ENCODE peak calls at places on chromosome 14, in four cellular contexts. J is HepG2, K is suprapubic skin, L is uterus. H is an unnamed sample.

GRCh38 chr14:92603309-92604257 is 90.0 kb downstream of the RIN3 start:
- DNase-seq in K (no peak), L (no peak), J (no peak), H (no peak)

GRCh38 chr14:102499401-102500189 is 10.0 kb downstream of the ANKRD9 start:
- DNase-seq in L (no peak), J (no peak), K (no peak), H (no peak)

GRCh38 chr14:106738075-106738474 is 1211.7 kb downstream of the TMEM121 start:
- DNase-seq in K (no peak), L (no peak), J (no peak), H (no peak)

GRCh38 chr14:35932659-35933159 is 106.6 kb downstream of the BRMS1L start:
- DNase-seq in K (no peak), L (no peak), J (no peak), H (no peak)

GRCh38 chr14:68394719-68395117 is 398.1 kb downstream of the ZFP36L1 start:
- DNase-seq in J (no peak), L (no peak), K (no peak), H (no peak)

GRCh38 chr14:86626530-86626929 is 1096.6 kb downstream of the FLRT2 start:
- DNase-seq in L (no peak), J (no peak), K (no peak), H (no peak)

GRCh38 chr14:96978525-96979272 is 181.5 kb downstream of the VRK1 start:
- DNase-seq in K (no peak), L (no peak), J (no peak), H (no peak)

GRCh38 chr14:99910337-99911268 is 117.4 kb downstream of the EML1 start:
- DNase-seq in L (no peak), J (peak), K (no peak), H (no peak)

GRCh38 chr14:30854492-30854891 is 19.9 kb upstream of the COCH start:
- DNase-seq in L (no peak), J (no peak), K (no peak), H (no peak)

GRCh38 chr14:89672636-89673279 is 255.7 kb upstream of the FOXN3 start:
- DNase-seq in L (no peak), J (peak), K (no peak), H (peak)

GRCh38 chr14:65958664-65959562 is 527.3 kb upstream of the CCDC196 start:
- DNase-seq in K (no peak), J (peak), L (no peak), H (peak)

GRCh38 chr14:58731465-58732330 is 93.9 kb downstream of the DACT1 start:
- DNase-seq in L (no peak), K (no peak), J (no peak), H (no peak)

GRCh38 chr14:100649173-100649519 is 61.9 kb upstream of the BEGAIN start:
- DNase-seq in K (no peak), J (no peak), L (no peak), H (peak)

GRCh38 chr14:75369506-75369905 is 58.3 kb upstream of the JDP2 start:
- DNase-seq in L (no peak), J (no peak), K (no peak), H (peak)

GRCh38 chr14:68544150-68544892 is 248.5 kb downstream of the ZFP36L1 start:
- DNase-seq in L (peak), K (peak), J (no peak), H (no peak)

GRCh38 chr14:101363880-101364391 is 197.4 kb upstream of the DIO3 start:
- DNase-seq in K (no peak), L (no peak), J (no peak), H (no peak)

GRCh38 chr14:103110681-103111296 is 12.5 kb upstream of the TNFAIP2 start:
- DNase-seq in K (no peak), J (no peak), L (no peak), H (no peak)

GRCh38 chr14:29681308-29681707 is 246.3 kb downstream of the PRKD1 start:
- DNase-seq in L (no peak), K (no peak), J (no peak), H (no peak)

GRCh38 chr14:62146014-62146413 is 383.8 kb downstream of the SNAPC1 start:
- DNase-seq in L (no peak), K (no peak), J (no peak), H (no peak)

GRCh38 chr14:66074546-66074945 is 411.6 kb upstream of the CCDC196 start:
- DNase-seq in K (no peak), J (no peak), L (no peak), H (no peak)

GRCh38 chr14:65377576-65377975 is 35.0 kb upstream of the FUT8 start:
- DNase-seq in J (no peak), L (peak), K (no peak), H (no peak)

GRCh38 chr14:52077261-52077984 is 8.6 kb upstream of the NID2 start:
- DNase-seq in K (no peak), J (no peak), L (no peak), H (no peak)

GRCh38 chr14:41825622-41826021 is 218.9 kb downstream of the LRFN5 start:
- DNase-seq in K (no peak), J (no peak), L (no peak), H (no peak)

GRCh38 chr14:54512393-54512792 is 2.7 kb downstream of the CGRRF1 start:
- DNase-seq in L (no peak), K (no peak), J (no peak), H (no peak)

DNA sequence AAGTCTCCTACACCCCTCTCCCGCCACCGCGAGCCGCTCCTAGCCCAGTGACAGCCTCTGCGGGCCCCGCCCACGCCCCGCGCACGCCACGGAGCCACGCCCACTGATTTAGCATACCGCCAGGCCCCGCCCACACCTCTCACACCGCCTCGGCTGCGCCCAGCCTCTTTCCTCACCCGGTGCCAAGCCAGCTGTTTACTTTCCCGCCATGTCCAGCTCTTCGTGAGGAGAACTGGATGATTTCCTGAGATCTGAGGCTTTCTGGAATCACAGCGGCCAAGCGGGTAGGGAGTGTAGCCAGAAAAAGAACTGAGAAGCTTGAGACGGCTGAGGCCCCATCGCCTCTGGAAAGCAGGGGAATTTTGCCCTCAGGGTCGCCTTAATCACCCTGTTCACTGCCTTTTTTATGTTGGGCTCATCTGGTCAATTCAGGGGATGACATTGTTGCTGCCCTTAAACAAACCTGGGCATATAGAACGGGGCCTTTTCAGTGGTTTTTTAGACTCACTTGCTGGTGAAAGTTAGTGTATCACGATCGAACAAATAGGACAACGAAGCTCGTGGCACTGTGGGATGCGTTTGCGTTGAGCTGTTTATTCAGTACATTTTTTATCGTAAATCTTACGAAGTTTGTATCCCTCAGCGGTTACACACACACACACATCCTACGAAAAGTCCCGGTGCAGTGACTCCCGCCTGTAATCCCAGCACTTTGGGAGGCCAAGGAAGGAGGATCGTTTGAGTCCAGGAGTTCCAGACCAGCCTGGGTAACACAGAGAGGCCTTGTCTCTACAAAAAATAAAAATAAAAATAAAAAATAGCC is at the start of gene RNF212B:
- DNase-seq in L (peak), J (peak), K (peak), H (peak)
- TF ChIP-seq POLR2A in L (peak), J (no peak), K (no peak), H (no peak)

DNA sequence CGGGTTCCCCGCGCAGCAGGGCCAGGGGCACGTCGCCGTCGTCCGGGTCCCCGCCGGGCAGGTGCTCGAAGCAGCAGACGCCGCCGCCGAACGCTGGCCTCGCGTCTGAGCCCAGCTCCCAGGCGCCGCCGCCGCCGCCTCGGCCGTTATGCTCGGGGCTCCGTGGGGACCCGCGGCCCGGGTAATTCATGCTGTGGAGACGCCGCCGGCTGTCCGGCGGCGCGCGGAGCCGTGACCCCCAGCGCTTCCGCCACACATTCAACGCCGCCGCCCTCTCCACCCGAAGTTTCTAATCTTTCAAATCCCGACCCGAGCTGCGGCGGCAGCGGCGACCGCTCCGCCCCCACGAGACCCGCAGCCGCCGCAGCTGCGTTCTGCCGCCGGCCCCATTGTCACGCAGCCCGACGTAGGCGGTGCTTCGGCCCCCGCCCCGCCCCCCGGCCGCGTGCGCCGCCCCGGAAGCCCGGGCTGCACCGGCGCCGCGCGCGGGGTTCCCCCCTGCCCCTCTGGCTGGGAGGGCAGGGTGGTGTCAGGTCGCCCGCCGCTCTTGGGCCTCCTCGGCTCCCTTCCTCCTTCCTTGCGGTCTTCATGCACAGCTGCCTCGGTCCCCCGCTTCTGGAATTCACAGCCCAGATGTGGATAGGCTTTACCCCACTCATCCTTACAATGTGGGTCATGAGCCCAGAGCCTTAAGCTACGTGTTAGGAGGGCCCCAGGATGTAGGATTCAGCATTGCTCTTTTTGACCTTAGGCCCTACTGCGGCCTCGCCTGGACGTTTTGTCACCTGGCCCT is at the start of gene DDHD1:
- DNase-seq in L (peak), K (peak), J (peak), H (peak)
- TF ChIP-seq POLR2A in L (peak), K (no peak), J (peak), H (peak)

GRCh38 chr14:50038398-50039119 is 77.8 kb downstream of the VCPKMT start:
- DNase-seq in J (peak), L (peak), K (no peak), H (peak)
- TF ChIP-seq POLR2A in J (no peak), L (no peak), K (no peak), H (no peak)

DNA sequence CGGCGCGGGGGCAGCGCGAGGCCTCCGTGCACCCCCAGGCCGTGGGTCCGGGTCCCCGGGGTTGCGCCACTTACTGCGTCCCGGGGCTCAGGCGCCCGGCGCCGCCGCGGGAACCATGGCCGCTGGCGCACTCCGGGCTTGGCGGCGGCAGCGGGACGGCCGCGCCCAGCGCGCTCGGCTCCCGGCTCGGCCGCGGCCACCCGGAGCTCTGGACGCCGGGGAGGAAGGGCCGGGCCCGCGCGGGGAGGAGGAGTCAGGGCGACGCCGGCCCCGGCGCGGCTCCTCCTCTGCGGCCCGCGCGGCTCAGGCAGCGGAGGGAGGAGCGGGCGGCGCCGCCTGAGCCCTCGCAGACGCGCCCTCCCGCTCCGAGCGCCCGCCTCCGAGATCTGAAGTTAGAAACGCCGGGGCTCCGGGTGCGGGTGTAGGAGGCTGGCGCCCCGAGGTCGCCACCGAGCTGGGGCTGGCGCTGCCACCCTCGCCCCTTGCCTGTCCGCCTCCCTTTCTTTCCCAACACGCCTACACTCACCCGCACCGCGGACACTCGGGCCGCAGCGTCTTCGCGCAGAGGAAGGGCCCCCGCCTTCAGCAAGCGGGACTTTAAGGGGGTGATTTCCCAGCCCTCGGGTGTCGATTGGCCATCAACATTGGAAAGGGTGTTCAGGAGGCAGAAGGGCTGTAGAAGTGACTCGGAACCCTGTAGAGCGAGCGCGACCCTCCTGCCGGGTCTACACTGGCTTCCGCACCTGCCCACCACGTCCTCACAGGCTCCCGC is at the start of gene NIN:
- DNase-seq in L (peak), J (peak), K (peak), H (peak)
- TF ChIP-seq POLR2A in L (peak), J (no peak), K (no peak), H (peak)

DNA sequence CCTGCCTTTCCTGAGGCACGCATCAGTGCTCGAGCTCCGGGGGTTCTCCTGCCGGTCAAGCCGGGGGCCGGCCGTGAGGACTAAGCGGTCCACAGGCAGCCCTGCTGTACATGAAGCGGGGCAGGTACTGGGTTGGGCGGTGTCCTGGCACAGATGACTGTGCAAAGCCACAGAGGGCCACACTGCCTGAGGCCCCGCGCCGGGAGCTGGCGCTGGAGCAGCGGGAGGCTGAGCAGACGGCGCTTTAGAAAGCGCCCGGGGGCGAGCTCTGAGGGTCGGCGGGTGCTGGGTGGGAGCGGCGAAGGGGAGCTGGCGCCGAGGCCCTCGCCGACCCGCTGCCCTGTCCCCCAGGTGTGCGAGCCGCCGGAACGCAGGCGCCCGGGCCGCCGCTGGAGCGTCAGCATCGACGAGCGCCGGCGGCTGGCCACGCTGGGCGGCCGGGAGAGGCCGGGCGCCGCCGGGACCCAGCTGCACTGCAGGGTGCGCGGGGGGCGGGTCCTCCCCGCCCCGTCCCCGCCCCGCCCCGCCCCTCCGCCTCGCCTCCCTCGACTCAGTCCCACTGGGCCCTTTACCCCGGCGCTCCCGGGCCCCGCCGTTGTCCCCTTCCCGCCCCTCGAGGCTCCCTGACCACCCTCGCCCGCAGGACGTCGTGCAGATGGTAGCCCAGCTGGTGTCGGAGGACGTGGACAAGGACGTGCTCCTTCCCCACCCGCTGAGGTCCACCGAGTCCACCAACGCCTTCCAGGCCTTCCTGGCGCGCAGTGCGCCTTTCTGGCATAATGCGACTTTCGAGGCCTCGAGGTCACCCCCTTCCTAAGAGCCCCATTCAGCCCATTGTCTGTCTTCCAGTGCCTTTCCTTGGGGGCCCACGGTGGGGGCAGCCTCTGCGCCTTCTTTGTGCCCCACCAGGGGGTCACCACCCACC is 8.3 kb upstream of the MTA1 start:
- DNase-seq in J (no peak), L (no peak), K (no peak), H (peak)
- TF ChIP-seq POLR2A in J (no peak), L (no peak), K (no peak), H (no peak)

DNA sequence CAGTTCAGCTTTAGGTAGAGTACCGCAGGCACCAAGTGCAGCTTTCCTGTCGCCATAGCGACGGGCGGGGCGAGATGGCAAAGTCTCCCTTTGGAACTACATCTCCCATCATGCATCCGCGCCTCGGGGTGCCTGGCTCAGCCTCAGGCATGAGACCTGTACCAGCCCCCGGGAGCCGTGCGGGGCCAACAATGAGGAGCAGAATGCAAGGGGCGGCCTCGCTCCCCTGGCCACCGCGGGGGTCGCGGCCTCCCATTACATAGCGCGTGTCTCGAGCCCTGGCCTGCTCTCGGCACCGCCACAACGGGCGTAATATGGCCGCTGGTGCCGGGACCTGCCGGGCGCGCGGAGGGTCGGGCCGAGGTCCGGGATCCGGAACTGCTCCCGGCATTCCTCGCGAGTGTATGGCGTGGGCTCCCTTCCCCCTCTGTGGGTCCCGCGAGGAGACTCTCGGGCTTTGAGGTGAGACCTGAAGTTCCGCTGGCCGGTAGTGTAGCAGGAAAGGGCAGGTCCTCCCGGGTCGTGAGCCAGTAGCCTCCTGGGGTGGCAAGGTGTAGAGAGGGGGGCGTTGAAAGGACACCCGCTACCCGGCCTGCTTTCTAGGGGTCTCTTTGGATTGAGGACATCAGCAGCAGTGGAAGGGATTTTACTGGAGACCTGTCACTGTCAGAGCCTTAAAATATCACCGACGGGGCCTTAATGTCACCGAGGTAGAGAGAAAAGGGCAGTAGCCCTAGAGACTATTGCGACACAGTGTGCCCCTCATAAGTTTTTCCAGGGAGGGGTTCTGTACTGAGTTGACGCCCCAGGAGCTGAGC is at the start of gene THTPA:
- DNase-seq in J (peak), K (peak), L (peak), H (peak)
- TF ChIP-seq POLR2A in J (peak), K (no peak), L (peak), H (peak)

GRCh38 chr14:105064001-105064400 is 1.2 kb downstream of the GPR132 start:
- DNase-seq in K (no peak), J (no peak), L (no peak), H (no peak)

GRCh38 chr14:105067140-105067968 is 2.1 kb upstream of the GPR132 start:
- DNase-seq in K (no peak), L (no peak), J (no peak), H (no peak)

GRCh38 chr14:105064721-105065143 is 498 bp downstream of the GPR132 start:
- DNase-seq in K (no peak), L (no peak), J (peak), H (no peak)

GRCh38 chr14:105066285-105067071 is 1.2 kb upstream of the GPR132 start:
- DNase-seq in J (no peak), L (no peak), K (peak), H (no peak)

DNA sequence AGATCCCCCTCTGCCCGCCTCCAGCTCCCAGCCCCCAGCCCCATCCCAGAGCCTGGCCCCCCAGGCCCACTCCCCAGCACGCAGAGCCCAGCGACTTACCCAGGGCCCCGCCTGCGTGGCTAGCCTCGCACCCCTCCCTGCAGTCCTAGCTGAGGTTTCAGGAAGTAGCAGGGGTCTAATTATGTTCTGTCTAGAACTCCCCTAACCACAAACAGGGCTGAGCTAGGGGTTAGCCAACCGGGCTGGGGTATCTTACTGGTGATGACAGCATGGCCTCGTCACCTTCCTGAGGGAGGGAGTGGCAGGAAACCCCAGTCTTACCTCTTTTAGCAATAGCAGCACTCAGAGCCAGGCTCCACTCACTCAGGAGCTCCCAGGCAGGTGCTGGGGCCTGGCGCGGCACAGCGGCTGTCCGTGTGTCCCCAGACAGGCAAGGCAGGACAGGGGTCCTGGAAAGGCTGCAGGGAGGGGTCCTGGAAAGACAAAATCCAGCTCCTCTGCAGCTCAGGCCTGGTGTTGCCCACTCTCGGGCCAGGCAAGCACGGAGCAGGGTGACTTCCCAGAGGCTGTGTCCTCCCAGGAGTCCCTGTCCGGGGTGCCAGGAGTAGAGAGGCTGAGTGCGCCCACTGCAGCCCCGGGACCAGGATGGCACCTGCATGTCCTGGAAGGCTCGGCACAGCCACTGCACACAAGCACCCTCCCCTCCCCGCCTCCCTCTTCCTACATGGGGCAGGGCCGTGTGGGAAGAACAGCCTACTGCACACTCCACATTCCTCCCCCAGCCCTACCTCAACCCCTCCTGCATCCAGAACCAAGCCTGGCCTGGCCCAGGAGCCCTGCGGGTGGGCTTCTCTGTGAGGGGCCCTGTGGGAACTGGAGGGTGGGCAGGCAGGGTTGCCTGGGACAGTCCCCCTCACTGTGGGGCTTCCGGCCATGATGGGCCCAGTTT is at the start of gene GPR132:
- DNase-seq in L (no peak), K (peak), J (no peak), H (no peak)
- TF ChIP-seq POLR2A in L (no peak), K (no peak), J (no peak), H (no peak)

H was measured in erythroblast.